ENCODE peak calls at places on chromosomes 4 and X, in five cellular contexts. Q is SK-N-SH, J is left ventricle myocardium inferior, Y is GM23248, H is suprapubic skin. F is an unnamed sample.

GRCh38 chr4:121822796-121823504 is 733 bp downstream of the CCNA2 start:
- DNase-seq in J (no peak), Y (peak; percentile 64), Q (peak; percentile 54), H (no peak), F (no peak)

GRCh38 chr4:17787315-17787714 is 5.9 kb upstream of the FAM184B start:
- DNase-seq in Q (no peak), J (no peak), Y (peak; percentile 74), H (no peak), F (no peak)

GRCh38 chrX:101206471-101206870 is 13.1 kb upstream of the DRP2 start:
- DNase-seq in J (no peak), H (no peak), Y (peak; percentile 60), Q (peak; percentile 58), F (no peak)

GRCh38 chr4:94571301-94571700 is 119.6 kb downstream of the PDLIM5 start:
- DNase-seq in H (no peak), Y (no peak), J (no peak), Q (no peak), F (no peak)

GRCh38 chr4:13536607-13537006 is 7.7 kb downstream of the NKX3-2 start:
- DNase-seq in Q (peak; percentile 11), Y (no peak), J (no peak), H (no peak), F (no peak)

GRCh38 chr4:3712112-3712805 is 53.9 kb upstream of the ADRA2C start:
- DNase-seq in Y (no peak), H (no peak), Q (no peak), J (peak; percentile 8), F (peak; percentile 36)

GRCh38 chr4:38050560-38051350 is 90.6 kb downstream of the PTTG2 start:
- DNase-seq in Q (no peak), Y (peak; percentile 9), J (no peak), H (no peak), F (no peak)

GRCh38 chr4:27684501-27685077 is 823.9 kb downstream of the STIM2 start:
- DNase-seq in Y (peak; percentile 72), H (no peak), J (peak; percentile 15), Q (peak; percentile 15), F (peak; percentile 41)

GRCh38 chr4:4606321-4606720 is 64.5 kb upstream of the STX18 start:
- DNase-seq in Y (peak; percentile 90), Q (no peak), H (no peak), J (no peak), F (no peak)

GRCh38 chrX:108537005-108537404 is 97.4 kb downstream of the COL4A5 start:
- DNase-seq in Q (peak; percentile 21), J (no peak), Y (peak; percentile 54), H (no peak), F (no peak)

GRCh38 chr4:173046818-173047217 is 121.8 kb upstream of the GALNT7 start:
- DNase-seq in J (no peak), Q (no peak), Y (no peak), H (no peak), F (no peak)

GRCh38 chr4:16382571-16382970 is 156.3 kb upstream of the TAPT1 start:
- DNase-seq in J (no peak), Q (no peak), Y (no peak), H (no peak), F (no peak)

GRCh38 chr4:179485781-179486180 is 2043.5 kb upstream of the AGA start:
- DNase-seq in H (no peak), J (no peak), Y (no peak), Q (no peak), F (no peak)

GRCh38 chr4:90689739-90690138 is 562.5 kb downstream of the CCSER1 start:
- DNase-seq in Q (no peak), H (no peak), Y (no peak), J (no peak), F (no peak)

GRCh38 chr4:85081196-85081595 is 114.7 kb upstream of the WDFY3 start:
- DNase-seq in J (no peak), Y (no peak), H (no peak), Q (no peak), F (no peak)

GRCh38 chr4:62243895-62244294 is 1043.8 kb downstream of the ADGRL3 start:
- DNase-seq in Q (no peak), Y (no peak), H (no peak), J (no peak), F (no peak)

GRCh38 chr4:183356173-183356825 is 34.1 kb upstream of the CLDN24 start:
- DNase-seq in H (no peak), J (no peak), Y (no peak), Q (no peak), F (no peak)

GRCh38 chr4:90121961-90122748 is 5.0 kb upstream of the CCSER1 start:
- DNase-seq in H (no peak), Q (no peak), Y (no peak), J (no peak), F (no peak)

GRCh38 chr4:47913328-47913727 is 1.1 kb downstream of the NFXL1 start:
- DNase-seq in H (no peak), J (no peak), Y (peak; percentile 60), Q (peak; percentile 18), F (no peak)

GRCh38 chrX:3820170-3820569 is 106.7 kb upstream of the PRKX start:
- DNase-seq in H (no peak), J (no peak), Q (no peak), Y (peak; percentile 78), F (no peak)

DNA sequence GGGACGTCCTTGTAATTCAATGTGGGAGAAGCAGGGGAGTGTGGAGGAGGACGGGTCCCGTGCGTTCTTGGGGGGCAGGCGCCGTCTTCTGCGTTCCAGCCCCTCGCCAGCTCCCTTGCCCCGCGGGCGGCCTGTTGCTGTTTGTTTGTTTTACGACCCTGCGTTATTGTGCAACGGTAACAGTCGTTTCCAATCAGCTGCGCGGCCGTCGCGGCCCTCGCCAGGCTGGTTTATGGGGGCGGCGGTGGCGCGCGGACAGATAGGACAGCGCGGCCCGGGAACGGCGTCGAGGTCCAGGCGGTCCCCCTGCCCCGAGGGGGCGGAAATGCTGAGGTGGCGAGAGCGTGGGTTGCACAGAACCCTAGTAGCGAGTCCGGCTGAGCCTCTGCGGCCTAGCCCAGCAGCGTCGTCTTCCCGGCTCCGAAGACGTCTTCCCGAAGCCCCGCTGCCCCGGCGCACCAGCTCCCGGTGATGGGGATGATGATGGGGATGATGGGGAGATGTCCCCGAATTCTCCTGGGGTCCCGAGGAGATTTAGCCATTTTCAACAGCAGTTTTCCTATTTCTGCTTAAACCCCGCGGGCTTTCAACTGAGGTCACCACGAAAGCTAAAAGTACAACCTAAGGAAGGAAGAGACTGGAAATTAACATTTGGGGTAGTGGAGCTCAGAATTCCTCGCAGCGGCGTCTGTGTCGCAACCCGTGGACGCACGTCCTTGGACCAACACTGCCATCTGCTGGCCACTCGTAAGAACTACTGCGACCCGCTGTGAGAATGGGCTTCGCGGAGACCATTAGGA is 4.8 kb downstream of the PDGFRA start:
- DNase-seq in Y (peak; percentile 91), Q (peak; percentile 76), J (peak; percentile 75), H (peak; percentile 87), F (peak; percentile 92)
- H3K27ac ChIP-seq in Y (peak overlapping the region; percentile 87), Q (peak overlapping the region; percentile 91), J (peak overlapping the region; percentile 76), H (peak overlapping the region; percentile 85), F (no peak overlapping the region)

GRCh38 chr4:125323547-125324100 is 8.9 kb downstream of the FAT4 start:
- DNase-seq in Y (peak; percentile 80), Q (no peak), J (no peak), H (no peak), F (no peak)
- H3K4me3 ChIP-seq in Y (peak overlapping the region; percentile 66), Q (peak overlapping the region; percentile 33), J (peak overlapping the region; percentile 53), H (peak overlapping the region; percentile 24), F (peak overlapping the region; percentile 41)

GRCh38 chrX:48715876-48716502 is 19.5 kb downstream of the SUV39H1 start:
- DNase-seq in Y (peak; percentile 30), H (no peak), Q (no peak), J (no peak), F (no peak)

GRCh38 chrX:48715066-48715465 is 18.5 kb downstream of the SUV39H1 start:
- DNase-seq in Y (peak; percentile 77), Q (no peak), H (no peak), J (no peak), F (no peak)

GRCh38 chrX:48720580-48721240 is 24.2 kb downstream of the SUV39H1 start:
- DNase-seq in Q (no peak), H (no peak), J (no peak), Y (no peak), F (no peak)

GRCh38 chrX:48721916-48722315 is 25.4 kb downstream of the SUV39H1 start:
- DNase-seq in H (no peak), J (no peak), Y (no peak), Q (no peak), F (no peak)

DNA sequence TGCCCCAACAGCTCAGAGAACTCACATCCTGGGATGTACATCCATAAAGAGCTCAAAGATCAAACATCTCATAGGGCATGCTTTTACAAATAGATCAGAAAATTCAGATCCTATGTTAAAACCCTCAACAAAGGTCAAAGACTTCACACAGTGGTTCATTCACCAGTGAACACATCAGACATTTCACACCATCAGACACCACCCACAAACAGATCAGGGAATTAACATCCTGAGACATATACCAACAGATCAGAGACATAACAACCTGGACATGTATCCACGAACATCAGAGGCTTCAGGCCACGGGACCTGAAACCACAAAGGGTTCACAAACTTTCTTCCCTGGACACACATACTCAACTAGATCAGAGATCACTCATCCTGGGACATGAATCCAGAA is 23.4 kb downstream of the SUV39H1 start:
- DNase-seq in Y (no peak), J (no peak), Q (no peak), H (no peak), F (no peak)
- H3K27ac ChIP-seq in Y (no peak overlapping the region), J (no peak overlapping the region), Q (no peak overlapping the region), H (no peak overlapping the region), F (no peak overlapping the region)

DNA sequence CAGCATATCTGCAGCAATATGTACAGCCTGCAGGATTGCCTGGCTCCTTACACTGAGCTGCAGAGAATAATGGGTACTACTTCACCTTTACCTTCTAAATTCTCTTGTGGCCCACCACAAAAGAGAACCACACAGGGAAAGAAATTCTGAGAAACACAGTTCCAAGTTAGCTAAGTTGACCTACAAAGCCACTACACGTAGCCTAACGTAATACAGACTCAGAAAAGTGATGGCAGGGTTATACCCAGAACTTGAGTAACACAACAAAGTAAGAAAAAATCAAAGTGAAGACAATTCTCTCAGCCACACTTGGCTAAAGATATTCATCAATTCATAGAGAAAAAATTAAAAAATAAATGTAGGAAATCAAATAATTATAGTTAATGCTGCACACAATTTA is 26.4 kb upstream of the SRPX start:
- DNase-seq in Y (no peak), H (no peak), Q (no peak), J (no peak), F (no peak)
- H3K4me3 ChIP-seq in Y (no peak overlapping the region), H (no peak overlapping the region), Q (no peak overlapping the region), J (no peak overlapping the region), F (no peak overlapping the region)

DNA sequence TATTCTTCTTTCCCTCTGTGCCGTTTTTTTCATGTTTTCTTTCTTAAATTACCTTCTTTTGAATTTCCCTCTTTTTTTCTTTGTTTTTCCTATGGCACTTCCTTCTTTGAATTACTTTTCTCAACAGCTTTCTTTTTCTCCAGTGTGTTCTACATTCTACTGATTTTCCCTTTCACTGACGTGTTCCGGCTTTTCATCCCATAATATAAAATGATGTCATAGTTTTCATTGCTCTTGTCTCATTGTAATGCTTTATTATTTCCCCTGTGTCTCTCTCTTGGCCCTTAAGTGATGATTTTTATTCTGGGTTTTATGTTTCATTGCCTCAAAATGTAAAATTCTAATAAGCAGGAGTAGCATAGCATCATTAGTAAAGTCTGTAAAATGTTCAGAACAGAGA is 299.4 kb downstream of the KCTD8 start:
- DNase-seq in Q (no peak), Y (no peak), H (no peak), J (no peak), F (no peak)
- H3K27ac ChIP-seq in Q (no peak overlapping the region), Y (no peak overlapping the region), H (no peak overlapping the region), J (no peak overlapping the region), F (no peak overlapping the region)

F was measured in kidney.